ENCODE peak calls at places on chromosomes 3 and 15, in six cellular contexts. One of them, this sample, is unnamed.

GRCh38 chr3:153615863-153616262 is 453.8 kb downstream of the RAP2B start:
- DNase-seq in activated T-helper 9 cell treated with anti-CD3 and anti-CD28 coated beads, Interleukin-2, amount 50 U/mL, for 16 hours: no peak
- DNase-seq in myocyte: no peak
- DNase-seq in cardiac muscle cell: peak; percentile 18
- DNase-seq in T-cell: no peak
- DNase-seq in CD8-positive, alpha-beta memory T cell: no peak
- DNase-seq in this sample: no peak

GRCh38 chr15:70200511-70200991 is 102.8 kb upstream of the TLE3 start:
- DNase-seq in myocyte: no peak
- DNase-seq in cardiac muscle cell: no peak
- DNase-seq in activated T-helper 9 cell treated with anti-CD3 and anti-CD28 coated beads, Interleukin-2, amount 50 U/mL, for 16 hours: no peak
- DNase-seq in T-cell: no peak
- DNase-seq in CD8-positive, alpha-beta memory T cell: no peak
- DNase-seq in this sample: no peak

GRCh38 chr15:76196286-76196948 is 114.9 kb downstream of the ETFA start:
- DNase-seq in myocyte: peak; percentile 73
- DNase-seq in activated T-helper 9 cell treated with anti-CD3 and anti-CD28 coated beads, Interleukin-2, amount 50 U/mL, for 16 hours: no peak
- DNase-seq in CD8-positive, alpha-beta memory T cell: no peak
- DNase-seq in T-cell: no peak
- DNase-seq in cardiac muscle cell: peak; percentile 30
- DNase-seq in this sample: no peak

GRCh38 chr3:126554560-126555525 is 3.9 kb downstream of the C3orf22 start:
- DNase-seq in T-cell: no peak
- DNase-seq in myocyte: peak; percentile 23
- DNase-seq in activated T-helper 9 cell treated with anti-CD3 and anti-CD28 coated beads, Interleukin-2, amount 50 U/mL, for 16 hours: no peak
- DNase-seq in cardiac muscle cell: no peak
- DNase-seq in CD8-positive, alpha-beta memory T cell: no peak
- DNase-seq in this sample: no peak

GRCh38 chr15:96340611-96341464 is 10.3 kb downstream of the NR2F2 start:
- DNase-seq in CD8-positive, alpha-beta memory T cell: no peak
- DNase-seq in T-cell: no peak
- DNase-seq in activated T-helper 9 cell treated with anti-CD3 and anti-CD28 coated beads, Interleukin-2, amount 50 U/mL, for 16 hours: no peak
- DNase-seq in myocyte: peak; percentile 80
- DNase-seq in cardiac muscle cell: peak; percentile 73
- DNase-seq in this sample: no peak

GRCh38 chr15:45710657-45711056 is 75.8 kb downstream of the SQOR start:
- DNase-seq in activated T-helper 9 cell treated with anti-CD3 and anti-CD28 coated beads, Interleukin-2, amount 50 U/mL, for 16 hours: no peak
- DNase-seq in myocyte: no peak
- DNase-seq in CD8-positive, alpha-beta memory T cell: no peak
- DNase-seq in T-cell: no peak
- DNase-seq in cardiac muscle cell: peak; percentile 45
- DNase-seq in this sample: no peak

GRCh38 chr15:81830520-81830919 is 215.3 kb downstream of the MEX3B start:
- DNase-seq in cardiac muscle cell: no peak
- DNase-seq in myocyte: no peak
- DNase-seq in activated T-helper 9 cell treated with anti-CD3 and anti-CD28 coated beads, Interleukin-2, amount 50 U/mL, for 16 hours: no peak
- DNase-seq in T-cell: no peak
- DNase-seq in CD8-positive, alpha-beta memory T cell: no peak
- DNase-seq in this sample: no peak

GRCh38 chr3:168269019-168269418 is 173.3 kb upstream of the GOLIM4 start:
- DNase-seq in CD8-positive, alpha-beta memory T cell: no peak
- DNase-seq in cardiac muscle cell: no peak
- DNase-seq in T-cell: no peak
- DNase-seq in myocyte: no peak
- DNase-seq in activated T-helper 9 cell treated with anti-CD3 and anti-CD28 coated beads, Interleukin-2, amount 50 U/mL, for 16 hours: no peak
- DNase-seq in this sample: no peak

GRCh38 chr3:46970391-46971091 is 6.0 kb downstream of the CCDC12 start:
- DNase-seq in cardiac muscle cell: no peak
- DNase-seq in CD8-positive, alpha-beta memory T cell: no peak
- DNase-seq in T-cell: no peak
- DNase-seq in activated T-helper 9 cell treated with anti-CD3 and anti-CD28 coated beads, Interleukin-2, amount 50 U/mL, for 16 hours: no peak
- DNase-seq in myocyte: peak; percentile 40
- DNase-seq in this sample: no peak

GRCh38 chr3:31300802-31301443 is 231.8 kb upstream of the STT3B start:
- DNase-seq in cardiac muscle cell: no peak
- DNase-seq in T-cell: no peak
- DNase-seq in CD8-positive, alpha-beta memory T cell: no peak
- DNase-seq in myocyte: no peak
- DNase-seq in activated T-helper 9 cell treated with anti-CD3 and anti-CD28 coated beads, Interleukin-2, amount 50 U/mL, for 16 hours: no peak
- DNase-seq in this sample: no peak

GRCh38 chr3:111735271-111735758 is 123.8 kb upstream of the PHLDB2 start:
- DNase-seq in CD8-positive, alpha-beta memory T cell: no peak
- DNase-seq in cardiac muscle cell: peak; percentile 23
- DNase-seq in T-cell: no peak
- DNase-seq in activated T-helper 9 cell treated with anti-CD3 and anti-CD28 coated beads, Interleukin-2, amount 50 U/mL, for 16 hours: no peak
- DNase-seq in myocyte: peak; percentile 81
- DNase-seq in this sample: no peak

GRCh38 chr3:24490151-24490550 is 4.5 kb downstream of the THRB start:
- DNase-seq in cardiac muscle cell: no peak
- DNase-seq in CD8-positive, alpha-beta memory T cell: no peak
- DNase-seq in T-cell: no peak
- DNase-seq in myocyte: peak; percentile 44
- DNase-seq in activated T-helper 9 cell treated with anti-CD3 and anti-CD28 coated beads, Interleukin-2, amount 50 U/mL, for 16 hours: no peak
- DNase-seq in this sample: no peak

This sample was measured in stimulated activated CD4-positive, alpha-beta T cell treated with anti-CD3 and anti-CD28 coated beads, Interleukin-12 subunit alpha, Interleukin-12 subunit beta, amount 100 ng/mL, for 4 hours.